ENCODE peak calls at places on chromosome 12, in four cellular contexts. One of them, this sample, is unnamed.

GRCh38 chr12:116266220-116266619 is 11.3 kb downstream of the MED13L start:
- DNase-seq in vagina: no peak
- DNase-seq in CD4-positive, alpha-beta T cell: no peak
- DNase-seq in small intestine: no peak
- DNase-seq in this sample: no peak

GRCh38 chr12:107451246-107451645 is 234.4 kb upstream of the PWP1 start:
- DNase-seq in small intestine: no peak
- DNase-seq in CD4-positive, alpha-beta T cell: no peak
- DNase-seq in vagina: no peak
- DNase-seq in this sample: no peak

GRCh38 chr12:6608592-6609311 is 1.6 kb upstream of the CHD4 start:
- DNase-seq in small intestine: no peak
- DNase-seq in CD4-positive, alpha-beta T cell: no peak
- DNase-seq in vagina: no peak
- DNase-seq in this sample: no peak

GRCh38 chr12:93978553-93978952 is 169.8 kb upstream of the PLXNC1 start:
- DNase-seq in small intestine: peak
- DNase-seq in vagina: no peak
- DNase-seq in CD4-positive, alpha-beta T cell: no peak
- DNase-seq in this sample: no peak

GRCh38 chr12:120139958-120140357 is 23.4 kb upstream of the RAB35 start:
- DNase-seq in CD4-positive, alpha-beta T cell: no peak
- DNase-seq in small intestine: no peak
- DNase-seq in vagina: no peak
- DNase-seq in this sample: no peak

GRCh38 chr12:123726244-123726643 is 14.1 kb downstream of the ATP6V0A2 start:
- DNase-seq in CD4-positive, alpha-beta T cell: no peak
- DNase-seq in vagina: no peak
- DNase-seq in small intestine: no peak
- DNase-seq in this sample: no peak

GRCh38 chr12:22283006-22283506 is 51.5 kb downstream of the ST8SIA1 start:
- DNase-seq in vagina: no peak
- DNase-seq in CD4-positive, alpha-beta T cell: no peak
- DNase-seq in small intestine: no peak
- DNase-seq in this sample: no peak

GRCh38 chr12:10331642-10332239 is 24.1 kb downstream of the KLRD1 start:
- DNase-seq in CD4-positive, alpha-beta T cell: no peak
- DNase-seq in vagina: no peak
- DNase-seq in small intestine: peak
- DNase-seq in this sample: no peak

GRCh38 chr12:12864243-12864642 is 27.1 kb upstream of the GPRC5A start:
- DNase-seq in CD4-positive, alpha-beta T cell: no peak
- DNase-seq in vagina: no peak
- DNase-seq in small intestine: no peak
- DNase-seq in this sample: no peak

GRCh38 chr12:132015686-132016430 is 66.1 kb downstream of the EP400 start:
- DNase-seq in vagina: no peak
- DNase-seq in small intestine: no peak
- DNase-seq in CD4-positive, alpha-beta T cell: no peak
- DNase-seq in this sample: no peak

GRCh38 chr12:80269953-80270552 is 170.7 kb downstream of the OTOGL start:
- DNase-seq in small intestine: peak
- DNase-seq in vagina: no peak
- DNase-seq in CD4-positive, alpha-beta T cell: no peak
- DNase-seq in this sample: no peak

GRCh38 chr12:28390716-28391452 is 200.6 kb downstream of the CCDC91 start:
- DNase-seq in vagina: no peak
- DNase-seq in CD4-positive, alpha-beta T cell: no peak
- DNase-seq in small intestine: no peak
- DNase-seq in this sample: no peak

GRCh38 chr12:25387136-25388050 is 136.7 kb upstream of the KRAS start:
- DNase-seq in vagina: no peak
- DNase-seq in CD4-positive, alpha-beta T cell: peak
- DNase-seq in small intestine: peak
- DNase-seq in this sample: peak

GRCh38 chr12:106037524-106038298 is 101.0 kb downstream of the NUAK1 start:
- DNase-seq in CD4-positive, alpha-beta T cell: no peak
- DNase-seq in small intestine: no peak
- DNase-seq in vagina: no peak
- DNase-seq in this sample: no peak

GRCh38 chr12:90939382-90939781 is 15.6 kb downstream of the CCER1 start:
- DNase-seq in vagina: no peak
- DNase-seq in CD4-positive, alpha-beta T cell: no peak
- DNase-seq in small intestine: no peak
- DNase-seq in this sample: no peak

GRCh38 chr12:66111605-66112004 is 18.9 kb downstream of the LLPH start:
- DNase-seq in small intestine: no peak
- DNase-seq in vagina: no peak
- DNase-seq in CD4-positive, alpha-beta T cell: no peak
- DNase-seq in this sample: no peak

GRCh38 chr12:46524778-46525177 is 152.2 kb upstream of the SLC38A2 start:
- DNase-seq in vagina: no peak
- DNase-seq in small intestine: peak
- DNase-seq in CD4-positive, alpha-beta T cell: no peak
- DNase-seq in this sample: no peak

GRCh38 chr12:75289678-75290200 is 40.4 kb downstream of the CAPS2 start:
- DNase-seq in vagina: no peak
- DNase-seq in CD4-positive, alpha-beta T cell: no peak
- DNase-seq in small intestine: no peak
- DNase-seq in this sample: no peak

GRCh38 chr12:116838395-116838794 is 42.8 kb downstream of the HRK start:
- DNase-seq in small intestine: no peak
- DNase-seq in CD4-positive, alpha-beta T cell: no peak
- DNase-seq in vagina: no peak
- DNase-seq in this sample: no peak

GRCh38 chr12:5348057-5348456 is 83.9 kb upstream of the NTF3 start:
- DNase-seq in vagina: no peak
- DNase-seq in small intestine: no peak
- DNase-seq in CD4-positive, alpha-beta T cell: no peak
- DNase-seq in this sample: no peak

GRCh38 chr12:27498761-27499160 is 25.2 kb upstream of the PPFIBP1 start:
- DNase-seq in small intestine: no peak
- DNase-seq in CD4-positive, alpha-beta T cell: no peak
- DNase-seq in vagina: no peak
- DNase-seq in this sample: no peak

GRCh38 chr12:5792350-5792749 is 152.7 kb downstream of the ANO2 start:
- DNase-seq in CD4-positive, alpha-beta T cell: no peak
- DNase-seq in small intestine: no peak
- DNase-seq in vagina: no peak
- DNase-seq in this sample: no peak

GRCh38 chr12:108664338-108665258 is 30.9 kb upstream of the SELPLG start:
- DNase-seq in CD4-positive, alpha-beta T cell: peak
- DNase-seq in small intestine: peak
- DNase-seq in vagina: no peak
- DNase-seq in this sample: peak

GRCh38 chr12:108666326-108666995 is 32.8 kb upstream of the SELPLG start:
- DNase-seq in vagina: no peak
- DNase-seq in small intestine: no peak
- DNase-seq in CD4-positive, alpha-beta T cell: no peak
- DNase-seq in this sample: no peak

GRCh38 chr12:108665608-108666202 is 32.0 kb upstream of the SELPLG start:
- DNase-seq in small intestine: no peak
- DNase-seq in vagina: no peak
- DNase-seq in CD4-positive, alpha-beta T cell: no peak
- DNase-seq in this sample: no peak

GRCh38 chr12:108668532-108668931 is 34.8 kb upstream of the SELPLG start:
- DNase-seq in small intestine: no peak
- DNase-seq in CD4-positive, alpha-beta T cell: no peak
- DNase-seq in vagina: no peak
- DNase-seq in this sample: no peak

GRCh38 chr12:108667349-108667748 is 33.7 kb upstream of the SELPLG start:
- DNase-seq in small intestine: no peak
- DNase-seq in CD4-positive, alpha-beta T cell: no peak
- DNase-seq in vagina: no peak
- DNase-seq in this sample: no peak
- H3K27ac ChIP-seq in small intestine: peak
- H3K27ac ChIP-seq in CD4-positive, alpha-beta T cell: no peak
- H3K27ac ChIP-seq in vagina: peak
- H3K27ac ChIP-seq in this sample: no peak

DNA sequence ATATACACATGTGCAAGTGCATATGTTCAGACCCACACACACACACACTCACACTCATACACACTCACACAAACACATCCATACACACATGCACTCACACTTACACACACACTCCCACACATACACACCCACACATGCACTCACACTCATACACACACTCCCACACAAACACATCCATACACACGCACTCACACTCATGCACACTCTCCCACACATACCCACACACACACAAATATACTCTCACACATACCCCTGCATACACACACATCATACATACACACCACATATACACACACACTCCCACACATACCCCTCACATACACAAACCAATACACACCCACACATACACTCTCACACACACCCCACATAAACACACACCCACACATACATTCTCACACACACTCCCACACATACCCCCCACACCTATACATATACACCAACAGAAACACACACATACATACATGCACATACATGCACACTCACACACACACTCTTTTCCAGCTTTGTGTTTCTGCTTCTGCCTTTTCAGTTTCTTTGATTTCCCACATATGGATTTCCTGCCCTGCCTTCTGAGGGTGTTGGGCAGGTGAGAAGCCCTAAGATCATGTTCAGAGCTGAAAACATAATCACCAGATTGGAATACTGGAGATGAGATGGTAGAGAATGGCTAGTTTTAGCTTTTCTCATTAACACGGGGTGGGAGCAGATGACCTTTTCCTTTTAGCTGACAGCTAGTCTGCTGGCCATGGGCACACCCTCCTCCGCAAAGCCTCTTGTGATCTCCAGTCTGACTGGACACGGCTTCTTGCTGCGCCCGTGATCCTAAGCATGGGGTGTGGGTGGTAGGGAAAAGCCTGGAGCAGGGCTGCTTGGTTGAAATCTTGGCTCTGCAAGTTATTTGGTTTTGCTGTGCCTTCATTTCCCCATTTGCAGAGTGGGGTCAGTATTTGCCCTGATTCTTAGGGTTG is 214.0 kb downstream of the CHST11 start:
- DNase-seq in vagina: no peak
- DNase-seq in CD4-positive, alpha-beta T cell: no peak
- DNase-seq in small intestine: no peak
- DNase-seq in this sample: no peak
- H3K27ac ChIP-seq in vagina: peak
- H3K27ac ChIP-seq in CD4-positive, alpha-beta T cell: no peak
- H3K27ac ChIP-seq in small intestine: peak
- H3K27ac ChIP-seq in this sample: peak

GRCh38 chr12:53995311-53996187 is 4.4 kb upstream of the HOXC9 start:
- DNase-seq in CD4-positive, alpha-beta T cell: no peak
- DNase-seq in vagina: no peak
- DNase-seq in small intestine: peak
- DNase-seq in this sample: no peak

GRCh38 chr12:53996188-53996885 is 3.6 kb upstream of the HOXC9 start:
- DNase-seq in vagina: no peak
- DNase-seq in CD4-positive, alpha-beta T cell: no peak
- DNase-seq in small intestine: no peak
- DNase-seq in this sample: no peak

GRCh38 chr12:53993397-53994267 is 6.3 kb upstream of the HOXC9 start:
- DNase-seq in vagina: no peak
- DNase-seq in small intestine: no peak
- DNase-seq in CD4-positive, alpha-beta T cell: no peak
- DNase-seq in this sample: no peak

GRCh38 chr12:53994268-53994690 is 5.7 kb upstream of the HOXC9 start:
- DNase-seq in small intestine: peak
- DNase-seq in CD4-positive, alpha-beta T cell: no peak
- DNase-seq in vagina: no peak
- DNase-seq in this sample: no peak

GRCh38 chr12:53994691-53995310 is 5.2 kb upstream of the HOXC9 start:
- DNase-seq in small intestine: no peak
- DNase-seq in vagina: no peak
- DNase-seq in CD4-positive, alpha-beta T cell: no peak
- DNase-seq in this sample: no peak
- H3K27ac ChIP-seq in small intestine: no peak
- H3K27ac ChIP-seq in vagina: no peak
- H3K27ac ChIP-seq in CD4-positive, alpha-beta T cell: no peak
- H3K27ac ChIP-seq in this sample: no peak

GRCh38 chr12:95124106-95124505 is 50.7 kb upstream of the NR2C1 start:
- DNase-seq in small intestine: no peak
- DNase-seq in CD4-positive, alpha-beta T cell: no peak
- DNase-seq in vagina: no peak
- DNase-seq in this sample: no peak
- H3K27ac ChIP-seq in small intestine: no peak
- H3K27ac ChIP-seq in CD4-positive, alpha-beta T cell: no peak
- H3K27ac ChIP-seq in vagina: no peak
- H3K27ac ChIP-seq in this sample: no peak

GRCh38 chr12:49974677-49975369 is 2.1 kb downstream of the AQP6 start:
- DNase-seq in vagina: peak
- DNase-seq in CD4-positive, alpha-beta T cell: no peak
- DNase-seq in small intestine: no peak
- DNase-seq in this sample: peak
- H3K27ac ChIP-seq in vagina: peak
- H3K27ac ChIP-seq in CD4-positive, alpha-beta T cell: no peak
- H3K27ac ChIP-seq in small intestine: no peak
- H3K27ac ChIP-seq in this sample: peak

DNA sequence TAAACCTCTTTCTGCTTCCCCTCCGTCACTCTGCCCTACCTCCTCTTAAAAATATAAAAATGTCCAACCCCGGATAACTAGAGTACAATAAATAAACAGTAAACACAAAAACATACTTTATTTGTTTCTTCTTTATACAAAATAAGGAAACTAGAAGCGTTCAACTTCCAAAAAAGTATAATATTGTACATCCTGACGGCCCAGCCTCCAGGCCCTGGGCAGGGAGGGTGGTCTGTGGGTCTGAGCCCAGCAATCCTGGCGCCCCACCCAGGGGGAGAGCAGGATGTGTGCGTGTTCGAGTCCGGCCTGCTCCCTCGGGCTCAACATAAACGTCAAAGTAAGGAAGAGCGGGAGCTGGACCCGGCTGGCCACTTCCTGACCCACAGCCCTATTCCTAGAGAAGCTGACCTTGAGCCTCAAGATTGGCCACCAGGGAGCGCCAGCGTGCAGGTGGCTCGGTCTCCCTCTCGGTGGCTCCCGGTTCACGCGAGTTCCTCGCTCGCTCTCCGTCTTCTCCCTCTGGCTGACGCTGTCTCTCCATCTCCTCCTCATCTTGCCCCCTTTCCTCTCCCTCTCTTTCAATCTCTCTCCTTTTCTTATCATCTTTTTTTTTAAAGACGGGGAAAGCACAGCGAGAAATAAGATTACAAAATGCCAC is 9.4 kb downstream of the LHX5 start:
- DNase-seq in vagina: no peak
- DNase-seq in CD4-positive, alpha-beta T cell: peak
- DNase-seq in small intestine: peak
- DNase-seq in this sample: peak
- H3K27ac ChIP-seq in vagina: no peak
- H3K27ac ChIP-seq in CD4-positive, alpha-beta T cell: no peak
- H3K27ac ChIP-seq in small intestine: no peak
- H3K27ac ChIP-seq in this sample: no peak

This sample was measured in substantia nigra.